ENCODE peak calls at places on chromosomes 5 and 9, in six cellular contexts. V is HFF-Myc, M is AG09309, O is Calu3, E is fibroblast of pulmonary artery, Z is fibroblast of lung. A is an unnamed sample.

GRCh38 chr5:139980765-139981164 is 62.3 kb downstream of the NRG2 start:
- DNase-seq in V (no peak), E (no peak), Z (no peak), O (no peak), M (no peak), A (no peak)

GRCh38 chr5:82717734-82718133 is 359.5 kb downstream of the TMEM167A start:
- DNase-seq in E (no peak), O (no peak), M (no peak), Z (no peak), V (no peak), A (no peak)

GRCh38 chr5:6832994-6833393 is 119.8 kb downstream of the TENT4A start:
- DNase-seq in M (no peak), E (no peak), V (no peak), O (no peak), Z (no peak), A (no peak)

GRCh38 chr5:14946813-14947640 is 75.4 kb upstream of the ANKH start:
- DNase-seq in O (peak; percentile 30), E (peak; percentile 22), M (no peak), Z (no peak), V (no peak), A (no peak)

GRCh38 chr9:129367287-129367686 is 189.2 kb upstream of the IER5L start:
- DNase-seq in Z (no peak), M (no peak), V (no peak), E (no peak), O (no peak), A (no peak)

GRCh38 chr9:126615251-126615790 is 1.6 kb downstream of the LMX1B start:
- DNase-seq in Z (peak; percentile 29), E (peak; percentile 18), M (no peak), V (no peak), O (no peak), A (no peak)

GRCh38 chr9:134708672-134709038 is 67.1 kb downstream of the COL5A1 start:
- DNase-seq in V (no peak), Z (no peak), O (no peak), M (no peak), E (no peak), A (no peak)

GRCh38 chr9:15711531-15712295 is 158.9 kb downstream of the CCDC171 start:
- DNase-seq in M (no peak), V (no peak), O (no peak), E (peak; percentile 60), Z (peak; percentile 64), A (no peak)

GRCh38 chr5:3139596-3139995 is 388.1 kb upstream of the IRX2 start:
- DNase-seq in E (no peak), O (no peak), V (no peak), Z (peak; percentile 81), M (no peak), A (no peak)

GRCh38 chr5:106172681-106173532 is 1497.8 kb downstream of the EFNA5 start:
- DNase-seq in V (no peak), E (peak; percentile 62), M (no peak), O (peak; percentile 7), Z (peak; percentile 55), A (no peak)

GRCh38 chr9:33263936-33264472 is 504 bp downstream of the BAG1 start:
- DNase-seq in E (no peak), Z (no peak), O (no peak), V (no peak), M (no peak), A (no peak)

GRCh38 chr5:100406640-100407039 is 128.5 kb upstream of the FAM174A start:
- DNase-seq in V (no peak), E (no peak), Z (peak; percentile 50), M (no peak), O (no peak), A (no peak)

GRCh38 chr5:158398360-158399201 is 539.6 kb upstream of the CLINT1 start:
- DNase-seq in O (no peak), Z (peak; percentile 46), M (no peak), E (no peak), V (no peak), A (no peak)

GRCh38 chr9:130426883-130427282 is 17.9 kb upstream of the ASS1 start:
- DNase-seq in V (peak; percentile 64), E (peak; percentile 43), M (peak; percentile 53), Z (peak; percentile 64), O (peak; percentile 47), A (no peak)

GRCh38 chr5:95958308-95959014 is 3.2 kb downstream of the ELL2 start:
- DNase-seq in M (no peak), O (peak; percentile 36), E (no peak), V (no peak), Z (peak; percentile 54), A (no peak)

GRCh38 chr5:95961617-95962474 is at the start of gene ELL2:
- DNase-seq in V (peak; percentile 83), M (peak; percentile 87), Z (peak; percentile 99), E (peak; percentile 99), O (peak; percentile 99), A (peak; percentile 98)

GRCh38 chr5:95959051-95959963 is 2.3 kb downstream of the ELL2 start:
- DNase-seq in E (peak; percentile 35), Z (peak; percentile 34), V (no peak), O (peak; percentile 11), M (no peak), A (no peak)

GRCh38 chr5:95960802-95961616 is 642 bp downstream of the ELL2 start:
- DNase-seq in Z (peak; percentile 79), O (peak; percentile 96), V (no peak), M (no peak), E (peak; percentile 84), A (no peak)

GRCh38 chr5:95959964-95960801 is 1.5 kb downstream of the ELL2 start:
- DNase-seq in Z (peak; percentile 57), E (peak; percentile 65), V (no peak), O (peak; percentile 25), M (no peak), A (no peak)
- TF ChIP-seq CTCF in Z (peak; percentile 12), E (peak; percentile 12), V (no peak), O (no peak), M (no peak), A (no peak)

DNA sequence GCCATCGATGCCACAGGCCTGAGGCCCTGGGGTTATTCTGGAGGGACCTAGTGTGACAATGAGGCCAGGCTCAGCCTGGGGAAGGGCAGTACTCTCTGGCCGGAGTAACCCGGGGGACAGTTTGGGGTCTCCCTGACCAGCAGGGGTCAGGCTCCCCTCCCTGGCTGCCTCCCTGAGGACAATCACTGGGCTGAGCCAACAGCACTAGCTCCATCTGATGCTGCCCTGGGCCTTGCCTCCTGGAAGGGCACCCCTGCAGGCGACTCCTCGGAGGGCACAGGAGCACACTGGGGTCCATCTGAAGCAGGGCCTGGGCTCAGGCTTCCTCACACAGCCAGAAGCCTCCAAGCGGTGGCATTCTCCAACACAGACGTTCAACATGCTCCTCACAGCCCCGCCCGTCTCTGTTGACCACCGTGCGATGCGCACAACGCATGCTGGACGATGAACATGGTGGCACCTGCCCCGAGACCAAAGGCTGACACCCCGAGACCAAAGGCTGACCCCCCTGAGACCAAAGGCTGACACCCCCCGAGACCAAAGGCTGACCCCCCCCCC is 68.3 kb downstream of the ADAMTS2 start:
- DNase-seq in M (no peak), V (no peak), O (no peak), Z (no peak), E (no peak), A (no peak)
- TF ChIP-seq CTCF in M (peak; percentile 32), V (no peak), O (no peak), Z (peak; percentile 18), E (no peak), A (no peak)

DNA sequence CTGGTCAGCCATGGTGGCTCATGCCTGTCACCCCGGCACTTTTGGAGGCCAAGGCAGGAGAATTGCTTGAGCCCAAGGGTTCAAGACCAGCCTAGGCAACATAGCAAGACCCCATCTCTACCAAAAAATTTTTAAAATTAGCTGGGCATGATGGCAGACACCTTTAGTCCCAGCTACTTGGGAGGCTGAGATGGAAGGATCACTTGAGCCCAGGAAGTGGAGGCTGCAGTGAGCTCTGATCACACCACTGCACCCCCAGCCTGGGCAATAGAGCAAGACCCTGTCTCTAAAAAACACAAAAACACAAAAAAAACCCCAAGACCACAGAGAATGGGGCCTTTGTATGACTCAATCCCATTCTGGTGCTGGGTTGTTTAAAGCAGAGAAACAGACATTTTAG is 44.0 kb downstream of the MED27 start:
- DNase-seq in E (no peak), M (no peak), O (no peak), Z (no peak), V (no peak), A (no peak)
- TF ChIP-seq CTCF in E (no peak), M (no peak), O (no peak), Z (no peak), V (no peak), A (no peak)

GRCh38 chr5:28346696-28347095 is 1308.3 kb upstream of the CDH9 start:
- DNase-seq in E (no peak), O (no peak), M (no peak), V (no peak), Z (no peak), A (no peak)

DNA sequence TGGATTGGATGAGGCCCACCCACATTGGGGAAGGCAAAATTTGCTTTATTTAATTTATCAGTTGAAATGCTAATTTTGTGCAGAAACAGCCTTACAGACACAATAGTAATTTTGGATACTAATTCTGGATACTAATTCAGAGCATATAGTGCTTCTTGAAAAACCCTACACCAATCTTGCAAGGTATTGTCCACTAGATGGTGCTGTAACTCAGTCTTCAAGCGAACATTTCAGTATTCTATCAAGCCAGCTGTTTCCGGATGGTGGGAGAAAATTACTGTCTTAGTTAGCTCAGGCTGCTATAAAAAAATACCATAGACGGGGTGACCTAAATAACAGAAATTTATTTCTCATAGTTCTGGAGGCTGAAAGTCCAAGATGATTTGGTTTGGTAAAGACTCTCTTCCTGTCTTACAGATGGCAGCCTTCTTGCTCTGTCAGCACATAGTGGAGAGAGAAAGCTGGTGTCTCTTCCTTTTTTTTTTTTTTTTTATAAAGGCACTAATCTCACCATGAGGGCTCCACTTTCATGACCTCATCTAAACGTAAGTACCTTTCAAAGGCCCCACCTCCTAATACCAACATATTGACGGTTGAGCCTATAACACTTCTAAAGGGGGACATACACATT is 1306.5 kb upstream of the CDH9 start:
- DNase-seq in Z (peak; percentile 35), E (peak; percentile 62), M (no peak), O (peak; percentile 13), V (no peak), A (no peak)
- TF ChIP-seq CTCF in Z (no peak), E (peak; percentile 52), M (no peak), O (peak; percentile 12), V (no peak), A (no peak)

DNA sequence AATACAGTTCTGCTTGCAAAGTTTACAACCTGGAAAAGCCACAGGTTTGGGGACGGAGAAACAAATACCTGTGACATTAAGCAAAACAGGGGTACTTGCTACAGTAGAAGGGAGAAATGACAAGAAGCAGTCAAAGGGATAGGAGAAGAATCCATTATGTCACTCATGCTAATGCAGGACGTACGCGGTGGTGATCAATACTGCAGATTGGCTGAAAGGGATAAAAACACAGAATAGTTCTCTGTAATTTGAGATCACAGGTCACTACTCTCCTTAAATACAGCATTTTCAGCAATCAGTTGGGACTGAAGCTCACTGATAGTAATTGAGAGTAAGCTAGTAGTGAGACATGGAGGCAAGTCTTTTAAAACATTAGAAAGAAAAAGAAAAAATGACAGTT is 130.3 kb upstream of the MTAP start:
- DNase-seq in M (no peak), Z (no peak), V (no peak), O (no peak), E (no peak), A (no peak)
- TF ChIP-seq CTCF in M (no peak), Z (no peak), V (no peak), O (no peak), E (no peak), A (no peak)